ENCODE peak calls at places on chromosome 17, in nine cellular contexts. H, Y, E, I, P, F, C, B and U are unnamed samples.

GRCh38 chr17:4544135-4544651 is 11.0 kb downstream of the MYBBP1A start:
- DNase-seq in C (no peak), E (no peak), B (no peak), P (no peak), F (no peak), Y (no peak), I (no peak), H (no peak), U (no peak)

GRCh38 chr17:57662644-57663308 is 82.3 kb downstream of the CCDC182 start:
- DNase-seq in E (peak), H (peak), P (peak), F (peak), Y (peak), I (no peak), B (peak), C (peak), U (peak)

GRCh38 chr17:77383613-77384608 is 243.1 kb downstream of the SEC14L1 start:
- DNase-seq in H (no peak), E (no peak), F (no peak), C (no peak), P (no peak), Y (no peak), I (no peak), B (no peak), U (no peak)

GRCh38 chr17:34252138-34252889 is 2.8 kb upstream of the CCL2 start:
- DNase-seq in E (peak), P (peak), I (no peak), B (peak), C (no peak), F (peak), H (no peak), Y (no peak), U (peak)

GRCh38 chr17:2688351-2689342 is 22.9 kb downstream of the CLUH start:
- DNase-seq in F (no peak), P (no peak), C (no peak), H (no peak), Y (peak), I (no peak), E (no peak), B (no peak), U (no peak)

GRCh38 chr17:56165017-56165720 is 11.9 kb downstream of the ANKFN1 start:
- DNase-seq in E (no peak), Y (no peak), I (no peak), B (no peak), C (no peak), H (no peak), P (no peak), F (peak), U (no peak)

GRCh38 chr17:21272881-21273839 is 11.4 kb upstream of the MAP2K3 start:
- DNase-seq in P (no peak), F (no peak), H (no peak), E (no peak), I (no peak), C (no peak), B (no peak), Y (no peak), U (peak)

GRCh38 chr17:69725125-69725524 is 310.6 kb downstream of the MAP2K6 start:
- DNase-seq in F (no peak), H (no peak), E (no peak), Y (no peak), C (no peak), P (no peak), I (no peak), B (no peak), U (no peak)

GRCh38 chr17:17151962-17152361 is 54.2 kb downstream of the PLD6 start:
- DNase-seq in I (no peak), C (no peak), Y (no peak), B (peak), P (peak), F (peak), E (peak), H (no peak), U (peak)

GRCh38 chr17:45837187-45837586 is 7.5 kb upstream of the SPPL2C start:
- DNase-seq in I (no peak), H (no peak), C (no peak), Y (no peak), B (no peak), E (no peak), P (no peak), F (no peak), U (no peak)